ENCODE peak calls at places on chromosome 12, in eight cellular contexts. U is foreskin fibroblast, X is endothelial cell of umbilical vein, M is MM.1S, T is breast epithelium, Q is brain microvascular endothelial cell, Y is fibroblast of lung, W is GM20000. H is an unnamed sample.

GRCh38 chr12:122841544-122842321 is 6.5 kb downstream of the HIP1R start:
- DNase-seq in U (peak; percentile 87), X (no peak), M (no peak), T (peak; percentile 85), Q (peak; percentile 60), Y (peak; percentile 79), W (no peak), H (no peak)

GRCh38 chr12:6684609-6685008 is 4.6 kb downstream of the ZNF384 start:
- DNase-seq in U (peak; percentile 51), X (peak; percentile 32), M (peak; percentile 33), T (no peak), Q (no peak), Y (no peak), W (peak; percentile 48), H (no peak)

GRCh38 chr12:46386360-46386867 is 13.8 kb upstream of the SLC38A2 start:
- DNase-seq in U (peak; percentile 91), X (peak; percentile 77), M (no peak), T (no peak), Q (peak; percentile 73), Y (peak; percentile 98), W (no peak), H (peak; percentile 93)

GRCh38 chr12:105455250-105455649 is 124.8 kb downstream of the C12orf75 start:
- DNase-seq in U (no peak), X (no peak), M (no peak), T (no peak), Q (no peak), Y (no peak), W (no peak), H (no peak)

GRCh38 chr12:90922068-90922743 is 32.8 kb downstream of the CCER1 start:
- DNase-seq in U (peak; percentile 43), X (peak; percentile 77), M (no peak), T (no peak), Q (no peak), Y (peak; percentile 72), W (no peak), H (no peak)

GRCh38 chr12:123384994-123385376 is 1.1 kb downstream of the KMT5A start:
- DNase-seq in U (peak; percentile 80), X (peak; percentile 9), M (no peak), T (no peak), Q (peak; percentile 27), Y (peak; percentile 63), W (no peak), H (no peak)

GRCh38 chr12:55829967-55830600 is 697 bp upstream of the DNAJC14 start:
- DNase-seq in U (no peak), X (peak; percentile 70), M (no peak), T (peak; percentile 65), Q (no peak), Y (peak; percentile 18), W (peak; percentile 41), H (no peak)

GRCh38 chr12:25051171-25051570 is 102.3 kb upstream of the BCAT1 start:
- DNase-seq in U (no peak), X (no peak), M (no peak), T (no peak), Q (no peak), Y (no peak), W (no peak), H (no peak)

GRCh38 chr12:45234134-45234865 is 18.4 kb downstream of the ANO6 start:
- DNase-seq in U (peak; percentile 98), X (peak; percentile 98), M (no peak), T (no peak), Q (peak; percentile 94), Y (peak; percentile 98), W (no peak), H (peak; percentile 93)

GRCh38 chr12:85821759-85822158 is 14.4 kb downstream of the RASSF9 start:
- DNase-seq in U (no peak), X (peak; percentile 83), M (no peak), T (no peak), Q (peak; percentile 18), Y (no peak), W (no peak), H (no peak)

GRCh38 chr12:104547239-104547638 is 90.5 kb downstream of the CHST11 start:
- DNase-seq in U (no peak), X (no peak), M (no peak), T (no peak), Q (no peak), Y (no peak), W (no peak), H (no peak)

GRCh38 chr12:9940370-9940769 is 8.2 kb upstream of the CLEC2A start:
- DNase-seq in U (no peak), X (peak; percentile 37), M (peak; percentile 63), T (no peak), Q (no peak), Y (no peak), W (no peak), H (no peak)

GRCh38 chr12:28130625-28131598 is 59.3 kb upstream of the CCDC91 start:
- DNase-seq in U (peak; percentile 34), X (peak; percentile 99), M (no peak), T (no peak), Q (peak; percentile 100), Y (peak; percentile 100), W (no peak), H (peak; percentile 94)

GRCh38 chr12:54701940-54702592 is 53.9 kb upstream of the DCD start:
- DNase-seq in U (peak; percentile 59), X (peak; percentile 28), M (peak; percentile 67), T (no peak), Q (peak; percentile 32), Y (peak; percentile 25), W (peak; percentile 40), H (peak; percentile 24)

GRCh38 chr12:46774011-46774633 is 51.7 kb downstream of the SLC38A4 start:
- DNase-seq in U (peak; percentile 67), X (no peak), M (no peak), T (no peak), Q (no peak), Y (peak; percentile 55), W (no peak), H (no peak)

GRCh38 chr12:11534064-11534463 is 115.4 kb upstream of the ETV6 start:
- DNase-seq in U (no peak), X (no peak), M (no peak), T (no peak), Q (no peak), Y (no peak), W (no peak), H (no peak)
- TF ChIP-seq CTCF in U (no peak), X (no peak), M (no peak), T (no peak), Q (no peak), Y (no peak), W (no peak), H (no peak)

GRCh38 chr12:93568091-93568490 is 4.4 kb upstream of the SOCS2 start:
- DNase-seq in U (no peak), X (no peak), M (no peak), T (no peak), Q (no peak), Y (no peak), W (no peak), H (no peak)

GRCh38 chr12:93565760-93566159 is 6.7 kb upstream of the SOCS2 start:
- DNase-seq in U (no peak), X (no peak), M (no peak), T (no peak), Q (no peak), Y (no peak), W (no peak), H (no peak)

GRCh38 chr12:93567174-93567573 is 5.3 kb upstream of the SOCS2 start:
- DNase-seq in U (peak; percentile 11), X (no peak), M (no peak), T (no peak), Q (no peak), Y (peak; percentile 27), W (no peak), H (no peak)

GRCh38 chr12:93569301-93569655 is 3.2 kb upstream of the SOCS2 start:
- DNase-seq in U (no peak), X (no peak), M (no peak), T (no peak), Q (no peak), Y (no peak), W (no peak), H (no peak)

GRCh38 chr12:93563807-93564538 is 8.5 kb upstream of the SOCS2 start:
- DNase-seq in U (peak; percentile 60), X (no peak), M (peak; percentile 27), T (peak; percentile 65), Q (no peak), Y (peak; percentile 32), W (peak; percentile 36), H (no peak)
- TF ChIP-seq CTCF in U (peak; percentile 52), X (peak; percentile 11), M (peak; percentile 14), T (no peak), Q (peak; percentile 69), Y (peak; percentile 52), W (no peak), H (peak; percentile 65)

GRCh38 chr12:121005346-121005815 is 10.9 kb downstream of the C12orf43 start:
- DNase-seq in U (peak; percentile 67), X (peak; percentile 61), M (peak; percentile 37), T (no peak), Q (peak; percentile 52), Y (peak; percentile 21), W (peak; percentile 63), H (no peak)

GRCh38 chr12:121001841-121002483 is 14.3 kb downstream of the C12orf43 start:
- DNase-seq in U (no peak), X (peak; percentile 26), M (no peak), T (no peak), Q (no peak), Y (no peak), W (no peak), H (no peak)

GRCh38 chr12:121004253-121004815 is 12.0 kb downstream of the C12orf43 start:
- DNase-seq in U (no peak), X (no peak), M (no peak), T (no peak), Q (no peak), Y (no peak), W (no peak), H (no peak)

GRCh38 chr12:121001060-121001459 is 15.2 kb downstream of the C12orf43 start:
- DNase-seq in U (no peak), X (no peak), M (no peak), T (peak; percentile 33), Q (no peak), Y (no peak), W (no peak), H (no peak)

GRCh38 chr12:121003650-121004049 is 12.6 kb downstream of the C12orf43 start:
- DNase-seq in U (no peak), X (no peak), M (no peak), T (no peak), Q (no peak), Y (no peak), W (no peak), H (no peak)
- TF ChIP-seq CTCF in U (no peak), X (no peak), M (no peak), T (no peak), Q (peak; percentile 19), Y (no peak), W (no peak), H (no peak)

DNA sequence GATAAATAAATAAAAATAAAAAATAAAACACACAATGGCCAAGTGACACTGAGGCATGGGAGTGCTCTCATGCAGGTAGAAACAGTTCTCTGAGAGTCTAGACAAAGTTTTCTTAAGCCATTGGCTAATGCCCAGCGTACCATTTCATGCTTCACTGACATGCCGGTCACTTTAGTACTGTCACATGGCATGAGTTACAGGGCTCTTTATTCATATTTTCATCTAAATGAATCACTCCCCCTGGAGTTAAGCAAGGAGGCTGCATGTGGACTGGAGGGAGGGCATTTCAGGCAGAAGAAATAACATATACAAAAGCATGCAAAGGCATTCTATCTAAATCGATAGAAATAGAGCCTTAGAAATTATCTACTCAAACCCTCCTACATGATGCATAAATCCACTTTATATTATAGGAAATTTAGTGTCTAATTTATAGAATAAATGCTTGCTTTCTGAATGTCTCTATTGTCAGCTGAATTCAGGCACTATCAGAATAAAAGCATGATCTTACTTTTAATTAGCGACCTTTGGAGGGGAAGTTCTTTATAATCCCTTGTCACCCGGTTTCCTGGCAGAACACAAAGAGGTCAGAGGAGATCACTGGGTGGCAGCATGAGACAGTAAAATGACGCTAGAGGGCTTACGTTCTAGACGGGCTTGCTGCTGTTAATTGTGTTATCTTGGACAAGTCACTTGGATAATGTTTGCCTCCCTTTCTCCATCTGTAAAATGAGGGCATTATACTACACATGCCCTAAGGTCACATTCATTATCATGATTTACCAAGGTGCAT is 17.5 kb downstream of the DYRK4 start:
- DNase-seq in U (peak; percentile 49), X (peak; percentile 26), M (no peak), T (no peak), Q (peak; percentile 9), Y (no peak), W (peak; percentile 44), H (no peak)
- TF ChIP-seq CTCF in U (no peak), X (no peak), M (no peak), T (no peak), Q (peak; percentile 59), Y (peak; percentile 35), W (peak; percentile 20), H (peak; percentile 35)

H was measured in astrocyte of the cerebellum.